ENCODE peak calls at places on chromosomes 4 and X, in five cellular contexts. One of them, this sample, is unnamed.

GRCh38 chr4:150570123-150570522 is 11.8 kb upstream of the MAB21L2 start:
- DNase-seq in upper lobe of left lung: no peak
- DNase-seq in IMR-90: no peak
- DNase-seq in dorsolateral prefrontal cortex: no peak
- DNase-seq in vagina: no peak
- DNase-seq in this sample: no peak

GRCh38 chr4:137300776-137301175 is 231.5 kb downstream of the PCDH18 start:
- DNase-seq in vagina: no peak
- DNase-seq in dorsolateral prefrontal cortex: no peak
- DNase-seq in IMR-90: peak
- DNase-seq in upper lobe of left lung: no peak
- DNase-seq in this sample: no peak

GRCh38 chr4:164876680-164877324 is at the start of gene APELA:
- DNase-seq in IMR-90: no peak
- DNase-seq in dorsolateral prefrontal cortex: no peak
- DNase-seq in vagina: no peak
- DNase-seq in upper lobe of left lung: no peak
- DNase-seq in this sample: no peak

GRCh38 chr4:96936886-96937285 is 1097.0 kb downstream of the PDHA2 start:
- DNase-seq in upper lobe of left lung: no peak
- DNase-seq in IMR-90: no peak
- DNase-seq in vagina: no peak
- DNase-seq in dorsolateral prefrontal cortex: no peak
- DNase-seq in this sample: no peak

GRCh38 chr4:60948008-60948407 is 252.1 kb upstream of the ADGRL3 start:
- DNase-seq in dorsolateral prefrontal cortex: no peak
- DNase-seq in IMR-90: peak
- DNase-seq in upper lobe of left lung: no peak
- DNase-seq in vagina: no peak
- DNase-seq in this sample: no peak

GRCh38 chr4:126799971-126800722 is 832.6 kb upstream of the INTU start:
- DNase-seq in vagina: no peak
- DNase-seq in upper lobe of left lung: no peak
- DNase-seq in dorsolateral prefrontal cortex: no peak
- DNase-seq in IMR-90: peak
- DNase-seq in this sample: no peak

GRCh38 chr4:187307131-187307530 is 583.5 kb upstream of the FAT1 start:
- DNase-seq in upper lobe of left lung: no peak
- DNase-seq in IMR-90: peak
- DNase-seq in vagina: no peak
- DNase-seq in dorsolateral prefrontal cortex: no peak
- DNase-seq in this sample: no peak

GRCh38 chr4:188297873-188298272 is 158.6 kb downstream of the TRIML1 start:
- DNase-seq in dorsolateral prefrontal cortex: no peak
- DNase-seq in IMR-90: peak
- DNase-seq in vagina: no peak
- DNase-seq in upper lobe of left lung: no peak
- DNase-seq in this sample: no peak

GRCh38 chrX:74420194-74421035 is 878 bp upstream of the SLC16A2 start:
- DNase-seq in vagina: no peak
- DNase-seq in dorsolateral prefrontal cortex: peak
- DNase-seq in IMR-90: peak
- DNase-seq in upper lobe of left lung: peak
- DNase-seq in this sample: no peak

GRCh38 chr4:134905061-134905460 is 703.5 kb upstream of the PABPC4L start:
- DNase-seq in vagina: no peak
- DNase-seq in dorsolateral prefrontal cortex: no peak
- DNase-seq in upper lobe of left lung: no peak
- DNase-seq in IMR-90: no peak
- DNase-seq in this sample: no peak

GRCh38 chr4:134911941-134912340 is 710.4 kb upstream of the PABPC4L start:
- DNase-seq in IMR-90: no peak
- DNase-seq in vagina: no peak
- DNase-seq in dorsolateral prefrontal cortex: no peak
- DNase-seq in upper lobe of left lung: no peak
- DNase-seq in this sample: no peak

GRCh38 chr4:134906404-134907023 is 704.9 kb upstream of the PABPC4L start:
- DNase-seq in vagina: no peak
- DNase-seq in dorsolateral prefrontal cortex: no peak
- DNase-seq in IMR-90: no peak
- DNase-seq in upper lobe of left lung: no peak
- DNase-seq in this sample: no peak
- TF ChIP-seq CTCF in vagina: no peak
- TF ChIP-seq CTCF in dorsolateral prefrontal cortex: peak
- TF ChIP-seq CTCF in IMR-90: no peak
- TF ChIP-seq CTCF in upper lobe of left lung: no peak
- TF ChIP-seq CTCF in this sample: no peak

GRCh38 chr4:95362906-95363578 is 185.7 kb downstream of the UNC5C start:
- DNase-seq in IMR-90: peak
- DNase-seq in dorsolateral prefrontal cortex: peak
- DNase-seq in upper lobe of left lung: no peak
- DNase-seq in vagina: no peak
- DNase-seq in this sample: no peak
- TF ChIP-seq CTCF in IMR-90: no peak
- TF ChIP-seq CTCF in dorsolateral prefrontal cortex: peak
- TF ChIP-seq CTCF in upper lobe of left lung: no peak
- TF ChIP-seq CTCF in vagina: no peak
- TF ChIP-seq CTCF in this sample: no peak

DNA sequence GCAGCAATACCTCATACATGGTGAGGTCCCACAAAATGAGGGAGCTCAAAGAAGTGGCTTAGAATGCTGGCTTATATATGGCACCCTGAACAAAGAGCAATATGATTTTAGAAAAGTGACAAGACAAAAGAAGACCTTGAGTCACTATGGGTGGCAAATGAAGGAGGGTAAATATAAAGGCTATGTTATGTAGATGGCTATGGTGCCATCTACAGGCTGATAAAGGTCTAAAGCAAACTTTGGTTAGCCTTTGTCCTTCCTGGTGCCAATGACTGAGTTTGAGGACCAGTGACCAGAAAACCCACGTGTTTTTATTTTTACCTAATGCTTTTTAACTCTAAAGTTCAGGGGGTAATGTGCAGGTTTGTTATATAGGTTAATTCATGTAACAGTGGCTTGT is 151.8 kb downstream of the CCNG2 start:
- DNase-seq in dorsolateral prefrontal cortex: no peak
- DNase-seq in vagina: no peak
- DNase-seq in upper lobe of left lung: no peak
- DNase-seq in IMR-90: peak
- DNase-seq in this sample: no peak
- TF ChIP-seq CTCF in dorsolateral prefrontal cortex: no peak
- TF ChIP-seq CTCF in vagina: no peak
- TF ChIP-seq CTCF in upper lobe of left lung: peak
- TF ChIP-seq CTCF in IMR-90: peak
- TF ChIP-seq CTCF in this sample: no peak

GRCh38 chrX:7993873-7994272 is 66.7 kb upstream of the PNPLA4 start:
- DNase-seq in vagina: no peak
- DNase-seq in dorsolateral prefrontal cortex: no peak
- DNase-seq in upper lobe of left lung: no peak
- DNase-seq in IMR-90: peak
- DNase-seq in this sample: no peak

GRCh38 chrX:7996851-7997250 is 69.6 kb upstream of the PNPLA4 start:
- DNase-seq in IMR-90: no peak
- DNase-seq in upper lobe of left lung: no peak
- DNase-seq in vagina: no peak
- DNase-seq in dorsolateral prefrontal cortex: no peak
- DNase-seq in this sample: no peak

DNA sequence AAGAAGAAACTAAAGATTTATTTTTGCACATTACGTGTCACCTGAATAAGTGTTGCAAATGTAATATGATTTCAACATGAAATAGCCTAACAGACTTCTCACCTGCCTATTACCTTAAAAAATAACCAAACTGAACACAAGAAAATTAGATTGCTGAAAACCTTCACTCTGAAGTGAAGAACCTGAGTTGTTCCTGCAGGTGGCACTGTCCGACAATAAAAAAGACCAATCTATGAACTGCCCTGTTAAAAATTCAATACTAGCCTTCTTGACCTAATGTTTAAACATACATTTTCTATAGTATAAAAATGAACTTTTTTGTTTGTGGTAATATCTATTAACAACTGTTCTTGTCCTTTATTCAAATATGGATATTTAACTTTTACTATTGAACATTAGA is 69.2 kb upstream of the PNPLA4 start:
- DNase-seq in dorsolateral prefrontal cortex: peak
- DNase-seq in vagina: no peak
- DNase-seq in upper lobe of left lung: no peak
- DNase-seq in IMR-90: peak
- DNase-seq in this sample: no peak
- TF ChIP-seq CTCF in dorsolateral prefrontal cortex: peak
- TF ChIP-seq CTCF in vagina: peak
- TF ChIP-seq CTCF in upper lobe of left lung: peak
- TF ChIP-seq CTCF in IMR-90: peak
- TF ChIP-seq CTCF in this sample: no peak